ENCODE peak calls at places on chromosomes 13 and 19, in nine cellular contexts. One of them, this sample, is unnamed.

GRCh38 chr13:92896842-92897241 is 329.8 kb upstream of the GPC6 start:
- DNase-seq in stimulated activated CD8-positive, alpha-beta memory T cell treated with anti-CD3 and anti-CD28 coated beads, Interleukin-4, amount 100 ng/mL, for 1 hour: no peak
- DNase-seq in stimulated activated CD4-positive, alpha-beta T cell treated with anti-CD3 and anti-CD28 coated beads, Interleukin-4, amount 100 ng/mL, for 4 hours: no peak
- DNase-seq in NCI-H69: peak
- DNase-seq in RWPE1: peak
- DNase-seq in hippocampal formation: no peak
- DNase-seq in heart left ventricle: no peak
- DNase-seq in fibroblast of lung: peak
- DNase-seq in DMS79 treated with DMSO at 0.1 percent for 48 hours: peak
- DNase-seq in this sample: peak

GRCh38 chr19:44694184-44694579 is 4.8 kb upstream of the CEACAM16 start:
- DNase-seq in stimulated activated CD8-positive, alpha-beta memory T cell treated with anti-CD3 and anti-CD28 coated beads, Interleukin-4, amount 100 ng/mL, for 1 hour: no peak
- DNase-seq in NCI-H69: peak
- DNase-seq in DMS79 treated with DMSO at 0.1 percent for 48 hours: no peak
- DNase-seq in stimulated activated CD4-positive, alpha-beta T cell treated with anti-CD3 and anti-CD28 coated beads, Interleukin-4, amount 100 ng/mL, for 4 hours: no peak
- DNase-seq in hippocampal formation: no peak
- DNase-seq in fibroblast of lung: no peak
- DNase-seq in heart left ventricle: no peak
- DNase-seq in RWPE1: no peak
- DNase-seq in this sample: no peak

GRCh38 chr13:55577847-55578210 is 1562.9 kb upstream of the PRR20A start:
- DNase-seq in RWPE1: no peak
- DNase-seq in NCI-H69: peak
- DNase-seq in stimulated activated CD8-positive, alpha-beta memory T cell treated with anti-CD3 and anti-CD28 coated beads, Interleukin-4, amount 100 ng/mL, for 1 hour: no peak
- DNase-seq in fibroblast of lung: no peak
- DNase-seq in hippocampal formation: no peak
- DNase-seq in heart left ventricle: no peak
- DNase-seq in stimulated activated CD4-positive, alpha-beta T cell treated with anti-CD3 and anti-CD28 coated beads, Interleukin-4, amount 100 ng/mL, for 4 hours: no peak
- DNase-seq in DMS79 treated with DMSO at 0.1 percent for 48 hours: no peak
- DNase-seq in this sample: no peak

GRCh38 chr13:101354895-101355294 is 61.4 kb downstream of the NALCN start:
- DNase-seq in RWPE1: no peak
- DNase-seq in stimulated activated CD8-positive, alpha-beta memory T cell treated with anti-CD3 and anti-CD28 coated beads, Interleukin-4, amount 100 ng/mL, for 1 hour: no peak
- DNase-seq in stimulated activated CD4-positive, alpha-beta T cell treated with anti-CD3 and anti-CD28 coated beads, Interleukin-4, amount 100 ng/mL, for 4 hours: no peak
- DNase-seq in NCI-H69: no peak
- DNase-seq in DMS79 treated with DMSO at 0.1 percent for 48 hours: no peak
- DNase-seq in hippocampal formation: no peak
- DNase-seq in heart left ventricle: no peak
- DNase-seq in fibroblast of lung: no peak
- DNase-seq in this sample: no peak

GRCh38 chr13:111539791-111540446 is 219.5 kb downstream of the TEX29 start:
- DNase-seq in stimulated activated CD4-positive, alpha-beta T cell treated with anti-CD3 and anti-CD28 coated beads, Interleukin-4, amount 100 ng/mL, for 4 hours: no peak
- DNase-seq in DMS79 treated with DMSO at 0.1 percent for 48 hours: no peak
- DNase-seq in heart left ventricle: no peak
- DNase-seq in fibroblast of lung: no peak
- DNase-seq in RWPE1: no peak
- DNase-seq in hippocampal formation: no peak
- DNase-seq in NCI-H69: peak
- DNase-seq in stimulated activated CD8-positive, alpha-beta memory T cell treated with anti-CD3 and anti-CD28 coated beads, Interleukin-4, amount 100 ng/mL, for 1 hour: no peak
- DNase-seq in this sample: no peak

GRCh38 chr13:26067601-26068000 is 15.8 kb upstream of the SHISA2 start:
- DNase-seq in stimulated activated CD4-positive, alpha-beta T cell treated with anti-CD3 and anti-CD28 coated beads, Interleukin-4, amount 100 ng/mL, for 4 hours: no peak
- DNase-seq in fibroblast of lung: no peak
- DNase-seq in stimulated activated CD8-positive, alpha-beta memory T cell treated with anti-CD3 and anti-CD28 coated beads, Interleukin-4, amount 100 ng/mL, for 1 hour: no peak
- DNase-seq in DMS79 treated with DMSO at 0.1 percent for 48 hours: no peak
- DNase-seq in heart left ventricle: no peak
- DNase-seq in NCI-H69: no peak
- DNase-seq in RWPE1: no peak
- DNase-seq in hippocampal formation: no peak
- DNase-seq in this sample: no peak

GRCh38 chr13:109818136-109818535 is 31.8 kb upstream of the IRS2 start:
- DNase-seq in hippocampal formation: no peak
- DNase-seq in stimulated activated CD4-positive, alpha-beta T cell treated with anti-CD3 and anti-CD28 coated beads, Interleukin-4, amount 100 ng/mL, for 4 hours: no peak
- DNase-seq in stimulated activated CD8-positive, alpha-beta memory T cell treated with anti-CD3 and anti-CD28 coated beads, Interleukin-4, amount 100 ng/mL, for 1 hour: no peak
- DNase-seq in RWPE1: no peak
- DNase-seq in NCI-H69: peak
- DNase-seq in heart left ventricle: no peak
- DNase-seq in DMS79 treated with DMSO at 0.1 percent for 48 hours: peak
- DNase-seq in fibroblast of lung: no peak
- DNase-seq in this sample: no peak

GRCh38 chr13:36839281-36839680 is 20.3 kb downstream of the RFXAP start:
- DNase-seq in stimulated activated CD4-positive, alpha-beta T cell treated with anti-CD3 and anti-CD28 coated beads, Interleukin-4, amount 100 ng/mL, for 4 hours: no peak
- DNase-seq in hippocampal formation: no peak
- DNase-seq in RWPE1: no peak
- DNase-seq in heart left ventricle: no peak
- DNase-seq in DMS79 treated with DMSO at 0.1 percent for 48 hours: peak
- DNase-seq in fibroblast of lung: no peak
- DNase-seq in NCI-H69: no peak
- DNase-seq in stimulated activated CD8-positive, alpha-beta memory T cell treated with anti-CD3 and anti-CD28 coated beads, Interleukin-4, amount 100 ng/mL, for 1 hour: no peak
- DNase-seq in this sample: no peak

GRCh38 chr13:71339010-71339409 is 528.0 kb downstream of the DACH1 start:
- DNase-seq in stimulated activated CD4-positive, alpha-beta T cell treated with anti-CD3 and anti-CD28 coated beads, Interleukin-4, amount 100 ng/mL, for 4 hours: no peak
- DNase-seq in hippocampal formation: no peak
- DNase-seq in heart left ventricle: no peak
- DNase-seq in stimulated activated CD8-positive, alpha-beta memory T cell treated with anti-CD3 and anti-CD28 coated beads, Interleukin-4, amount 100 ng/mL, for 1 hour: no peak
- DNase-seq in NCI-H69: no peak
- DNase-seq in DMS79 treated with DMSO at 0.1 percent for 48 hours: no peak
- DNase-seq in fibroblast of lung: no peak
- DNase-seq in RWPE1: no peak
- DNase-seq in this sample: no peak

GRCh38 chr13:71485913-71486312 is 381.1 kb downstream of the DACH1 start:
- DNase-seq in stimulated activated CD8-positive, alpha-beta memory T cell treated with anti-CD3 and anti-CD28 coated beads, Interleukin-4, amount 100 ng/mL, for 1 hour: no peak
- DNase-seq in NCI-H69: no peak
- DNase-seq in RWPE1: no peak
- DNase-seq in hippocampal formation: no peak
- DNase-seq in fibroblast of lung: no peak
- DNase-seq in heart left ventricle: no peak
- DNase-seq in stimulated activated CD4-positive, alpha-beta T cell treated with anti-CD3 and anti-CD28 coated beads, Interleukin-4, amount 100 ng/mL, for 4 hours: no peak
- DNase-seq in DMS79 treated with DMSO at 0.1 percent for 48 hours: no peak
- DNase-seq in this sample: no peak

GRCh38 chr19:50478901-50479715 is 2.5 kb upstream of the GARIN5A start:
- DNase-seq in fibroblast of lung: peak
- DNase-seq in stimulated activated CD4-positive, alpha-beta T cell treated with anti-CD3 and anti-CD28 coated beads, Interleukin-4, amount 100 ng/mL, for 4 hours: no peak
- DNase-seq in RWPE1: peak
- DNase-seq in NCI-H69: peak
- DNase-seq in DMS79 treated with DMSO at 0.1 percent for 48 hours: no peak
- DNase-seq in hippocampal formation: no peak
- DNase-seq in stimulated activated CD8-positive, alpha-beta memory T cell treated with anti-CD3 and anti-CD28 coated beads, Interleukin-4, amount 100 ng/mL, for 1 hour: no peak
- DNase-seq in heart left ventricle: no peak
- DNase-seq in this sample: no peak

GRCh38 chr19:37218592-37218935 is 550 bp downstream of the ZNF383 start:
- DNase-seq in RWPE1: no peak
- DNase-seq in fibroblast of lung: peak
- DNase-seq in heart left ventricle: no peak
- DNase-seq in DMS79 treated with DMSO at 0.1 percent for 48 hours: no peak
- DNase-seq in stimulated activated CD8-positive, alpha-beta memory T cell treated with anti-CD3 and anti-CD28 coated beads, Interleukin-4, amount 100 ng/mL, for 1 hour: no peak
- DNase-seq in NCI-H69: no peak
- DNase-seq in hippocampal formation: no peak
- DNase-seq in stimulated activated CD4-positive, alpha-beta T cell treated with anti-CD3 and anti-CD28 coated beads, Interleukin-4, amount 100 ng/mL, for 4 hours: no peak
- DNase-seq in this sample: peak

GRCh38 chr19:55147408-55148251 is 1.4 kb downstream of the TNNT1 start:
- DNase-seq in NCI-H69: peak
- DNase-seq in stimulated activated CD4-positive, alpha-beta T cell treated with anti-CD3 and anti-CD28 coated beads, Interleukin-4, amount 100 ng/mL, for 4 hours: no peak
- DNase-seq in hippocampal formation: no peak
- DNase-seq in heart left ventricle: no peak
- DNase-seq in DMS79 treated with DMSO at 0.1 percent for 48 hours: no peak
- DNase-seq in RWPE1: no peak
- DNase-seq in stimulated activated CD8-positive, alpha-beta memory T cell treated with anti-CD3 and anti-CD28 coated beads, Interleukin-4, amount 100 ng/mL, for 1 hour: no peak
- DNase-seq in fibroblast of lung: no peak
- DNase-seq in this sample: no peak

GRCh38 chr13:75650991-75651390 is 14.9 kb downstream of the LMO7 start:
- DNase-seq in fibroblast of lung: peak
- DNase-seq in NCI-H69: no peak
- DNase-seq in stimulated activated CD4-positive, alpha-beta T cell treated with anti-CD3 and anti-CD28 coated beads, Interleukin-4, amount 100 ng/mL, for 4 hours: no peak
- DNase-seq in RWPE1: no peak
- DNase-seq in hippocampal formation: no peak
- DNase-seq in heart left ventricle: no peak
- DNase-seq in stimulated activated CD8-positive, alpha-beta memory T cell treated with anti-CD3 and anti-CD28 coated beads, Interleukin-4, amount 100 ng/mL, for 1 hour: no peak
- DNase-seq in DMS79 treated with DMSO at 0.1 percent for 48 hours: no peak
- DNase-seq in this sample: peak

GRCh38 chr19:28948531-28948930 is 264.4 kb downstream of the UQCRFS1 start:
- DNase-seq in RWPE1: no peak
- DNase-seq in NCI-H69: no peak
- DNase-seq in DMS79 treated with DMSO at 0.1 percent for 48 hours: no peak
- DNase-seq in fibroblast of lung: no peak
- DNase-seq in heart left ventricle: no peak
- DNase-seq in stimulated activated CD4-positive, alpha-beta T cell treated with anti-CD3 and anti-CD28 coated beads, Interleukin-4, amount 100 ng/mL, for 4 hours: no peak
- DNase-seq in hippocampal formation: no peak
- DNase-seq in stimulated activated CD8-positive, alpha-beta memory T cell treated with anti-CD3 and anti-CD28 coated beads, Interleukin-4, amount 100 ng/mL, for 1 hour: no peak
- DNase-seq in this sample: no peak

GRCh38 chr19:9528757-9529336 is 9.6 kb downstream of the ZNF426 start:
- DNase-seq in hippocampal formation: no peak
- DNase-seq in fibroblast of lung: peak
- DNase-seq in stimulated activated CD4-positive, alpha-beta T cell treated with anti-CD3 and anti-CD28 coated beads, Interleukin-4, amount 100 ng/mL, for 4 hours: no peak
- DNase-seq in RWPE1: no peak
- DNase-seq in DMS79 treated with DMSO at 0.1 percent for 48 hours: no peak
- DNase-seq in NCI-H69: no peak
- DNase-seq in stimulated activated CD8-positive, alpha-beta memory T cell treated with anti-CD3 and anti-CD28 coated beads, Interleukin-4, amount 100 ng/mL, for 1 hour: no peak
- DNase-seq in heart left ventricle: no peak
- DNase-seq in this sample: peak

GRCh38 chr13:60013166-60013565 is 150.6 kb downstream of the DIAPH3 start:
- DNase-seq in fibroblast of lung: no peak
- DNase-seq in DMS79 treated with DMSO at 0.1 percent for 48 hours: no peak
- DNase-seq in NCI-H69: no peak
- DNase-seq in heart left ventricle: no peak
- DNase-seq in RWPE1: no peak
- DNase-seq in hippocampal formation: no peak
- DNase-seq in stimulated activated CD4-positive, alpha-beta T cell treated with anti-CD3 and anti-CD28 coated beads, Interleukin-4, amount 100 ng/mL, for 4 hours: no peak
- DNase-seq in stimulated activated CD8-positive, alpha-beta memory T cell treated with anti-CD3 and anti-CD28 coated beads, Interleukin-4, amount 100 ng/mL, for 1 hour: no peak
- DNase-seq in this sample: no peak

GRCh38 chr13:106095919-106096318 is 439.5 kb downstream of the EFNB2 start:
- DNase-seq in NCI-H69: no peak
- DNase-seq in stimulated activated CD4-positive, alpha-beta T cell treated with anti-CD3 and anti-CD28 coated beads, Interleukin-4, amount 100 ng/mL, for 4 hours: no peak
- DNase-seq in fibroblast of lung: no peak
- DNase-seq in heart left ventricle: no peak
- DNase-seq in stimulated activated CD8-positive, alpha-beta memory T cell treated with anti-CD3 and anti-CD28 coated beads, Interleukin-4, amount 100 ng/mL, for 1 hour: no peak
- DNase-seq in hippocampal formation: no peak
- DNase-seq in DMS79 treated with DMSO at 0.1 percent for 48 hours: no peak
- DNase-seq in RWPE1: no peak
- DNase-seq in this sample: no peak

GRCh38 chr19:3459322-3459881 is 20.9 kb downstream of the SMIM24 start:
- DNase-seq in NCI-H69: peak
- DNase-seq in stimulated activated CD8-positive, alpha-beta memory T cell treated with anti-CD3 and anti-CD28 coated beads, Interleukin-4, amount 100 ng/mL, for 1 hour: no peak
- DNase-seq in DMS79 treated with DMSO at 0.1 percent for 48 hours: no peak
- DNase-seq in RWPE1: peak
- DNase-seq in fibroblast of lung: peak
- DNase-seq in hippocampal formation: peak
- DNase-seq in stimulated activated CD4-positive, alpha-beta T cell treated with anti-CD3 and anti-CD28 coated beads, Interleukin-4, amount 100 ng/mL, for 4 hours: no peak
- DNase-seq in heart left ventricle: peak
- DNase-seq in this sample: peak

GRCh38 chr19:41425174-41426115 is 1.7 kb downstream of the B3GNT8 start:
- DNase-seq in heart left ventricle: no peak
- DNase-seq in stimulated activated CD8-positive, alpha-beta memory T cell treated with anti-CD3 and anti-CD28 coated beads, Interleukin-4, amount 100 ng/mL, for 1 hour: no peak
- DNase-seq in hippocampal formation: no peak
- DNase-seq in RWPE1: no peak
- DNase-seq in fibroblast of lung: no peak
- DNase-seq in DMS79 treated with DMSO at 0.1 percent for 48 hours: no peak
- DNase-seq in NCI-H69: no peak
- DNase-seq in stimulated activated CD4-positive, alpha-beta T cell treated with anti-CD3 and anti-CD28 coated beads, Interleukin-4, amount 100 ng/mL, for 4 hours: no peak
- DNase-seq in this sample: no peak

GRCh38 chr13:21324793-21325192 is 134.3 kb downstream of the ZDHHC20 start:
- DNase-seq in fibroblast of lung: no peak
- DNase-seq in stimulated activated CD4-positive, alpha-beta T cell treated with anti-CD3 and anti-CD28 coated beads, Interleukin-4, amount 100 ng/mL, for 4 hours: no peak
- DNase-seq in NCI-H69: no peak
- DNase-seq in stimulated activated CD8-positive, alpha-beta memory T cell treated with anti-CD3 and anti-CD28 coated beads, Interleukin-4, amount 100 ng/mL, for 1 hour: no peak
- DNase-seq in RWPE1: no peak
- DNase-seq in heart left ventricle: no peak
- DNase-seq in DMS79 treated with DMSO at 0.1 percent for 48 hours: no peak
- DNase-seq in hippocampal formation: no peak
- DNase-seq in this sample: no peak

GRCh38 chr13:28754698-28755545 is 36.2 kb upstream of the SLC46A3 start:
- DNase-seq in NCI-H69: no peak
- DNase-seq in stimulated activated CD4-positive, alpha-beta T cell treated with anti-CD3 and anti-CD28 coated beads, Interleukin-4, amount 100 ng/mL, for 4 hours: no peak
- DNase-seq in DMS79 treated with DMSO at 0.1 percent for 48 hours: no peak
- DNase-seq in heart left ventricle: peak
- DNase-seq in fibroblast of lung: no peak
- DNase-seq in stimulated activated CD8-positive, alpha-beta memory T cell treated with anti-CD3 and anti-CD28 coated beads, Interleukin-4, amount 100 ng/mL, for 1 hour: no peak
- DNase-seq in hippocampal formation: no peak
- DNase-seq in RWPE1: no peak
- DNase-seq in this sample: no peak

GRCh38 chr13:113655358-113656014 is 2.5 kb downstream of the ATP4B start:
- DNase-seq in hippocampal formation: no peak
- DNase-seq in RWPE1: no peak
- DNase-seq in heart left ventricle: no peak
- DNase-seq in stimulated activated CD8-positive, alpha-beta memory T cell treated with anti-CD3 and anti-CD28 coated beads, Interleukin-4, amount 100 ng/mL, for 1 hour: no peak
- DNase-seq in DMS79 treated with DMSO at 0.1 percent for 48 hours: no peak
- DNase-seq in fibroblast of lung: no peak
- DNase-seq in stimulated activated CD4-positive, alpha-beta T cell treated with anti-CD3 and anti-CD28 coated beads, Interleukin-4, amount 100 ng/mL, for 4 hours: no peak
- DNase-seq in NCI-H69: no peak
- DNase-seq in this sample: no peak

GRCh38 chr13:28489536-28489935 is 5.4 kb downstream of the FLT1 start:
- DNase-seq in DMS79 treated with DMSO at 0.1 percent for 48 hours: no peak
- DNase-seq in hippocampal formation: no peak
- DNase-seq in stimulated activated CD8-positive, alpha-beta memory T cell treated with anti-CD3 and anti-CD28 coated beads, Interleukin-4, amount 100 ng/mL, for 1 hour: no peak
- DNase-seq in heart left ventricle: no peak
- DNase-seq in fibroblast of lung: no peak
- DNase-seq in NCI-H69: no peak
- DNase-seq in RWPE1: no peak
- DNase-seq in stimulated activated CD4-positive, alpha-beta T cell treated with anti-CD3 and anti-CD28 coated beads, Interleukin-4, amount 100 ng/mL, for 4 hours: no peak
- DNase-seq in this sample: no peak

GRCh38 chr19:29666634-29667389 is 1.6 kb downstream of the PLEKHF1 start:
- DNase-seq in stimulated activated CD8-positive, alpha-beta memory T cell treated with anti-CD3 and anti-CD28 coated beads, Interleukin-4, amount 100 ng/mL, for 1 hour: no peak
- DNase-seq in NCI-H69: no peak
- DNase-seq in fibroblast of lung: peak
- DNase-seq in DMS79 treated with DMSO at 0.1 percent for 48 hours: no peak
- DNase-seq in hippocampal formation: no peak
- DNase-seq in heart left ventricle: peak
- DNase-seq in RWPE1: no peak
- DNase-seq in stimulated activated CD4-positive, alpha-beta T cell treated with anti-CD3 and anti-CD28 coated beads, Interleukin-4, amount 100 ng/mL, for 4 hours: no peak
- DNase-seq in this sample: peak

GRCh38 chr19:48487944-48488343 is 18.8 kb downstream of the CYTH2 start:
- DNase-seq in stimulated activated CD4-positive, alpha-beta T cell treated with anti-CD3 and anti-CD28 coated beads, Interleukin-4, amount 100 ng/mL, for 4 hours: no peak
- DNase-seq in NCI-H69: no peak
- DNase-seq in hippocampal formation: no peak
- DNase-seq in heart left ventricle: peak
- DNase-seq in fibroblast of lung: peak
- DNase-seq in RWPE1: peak
- DNase-seq in stimulated activated CD8-positive, alpha-beta memory T cell treated with anti-CD3 and anti-CD28 coated beads, Interleukin-4, amount 100 ng/mL, for 1 hour: no peak
- DNase-seq in DMS79 treated with DMSO at 0.1 percent for 48 hours: no peak
- DNase-seq in this sample: peak